ENCODE peak calls at places on chromosomes 1 and 21, in ten cellular contexts. One of them, this sample, is unnamed. For H3K36me3, the result is how much of the 10 kb centered on the place peaks cover.

GRCh38 chr1:12518956-12519707 is 98.9 kb downstream of the DHRS3 start:
- DNase-seq in fibroblast of lung: peak
- DNase-seq in K562: no peak
- DNase-seq in Caco-2: no peak
- DNase-seq in psoas muscle: peak
- DNase-seq in H7: peak
- DNase-seq in IMR-90: peak
- DNase-seq in pancreas: no peak
- DNase-seq in MM.1S: no peak
- DNase-seq in neuronal stem cell: no peak
- DNase-seq in this sample: no peak

GRCh38 chr1:184768467-184768866 is 13.8 kb upstream of the EDEM3 start:
- DNase-seq in H7: no peak
- DNase-seq in fibroblast of lung: no peak
- DNase-seq in neuronal stem cell: no peak
- DNase-seq in pancreas: no peak
- DNase-seq in Caco-2: no peak
- DNase-seq in MM.1S: no peak
- DNase-seq in K562: peak
- DNase-seq in IMR-90: no peak
- DNase-seq in psoas muscle: no peak
- DNase-seq in this sample: no peak

GRCh38 chr1:51044199-51044598 is 57.8 kb upstream of the C1orf185 start:
- DNase-seq in fibroblast of lung: no peak
- DNase-seq in IMR-90: no peak
- DNase-seq in MM.1S: no peak
- DNase-seq in psoas muscle: no peak
- DNase-seq in neuronal stem cell: no peak
- DNase-seq in H7: no peak
- DNase-seq in pancreas: no peak
- DNase-seq in Caco-2: no peak
- DNase-seq in K562: no peak
- DNase-seq in this sample: no peak

GRCh38 chr1:198701766-198702539 is 63.1 kb downstream of the PTPRC start:
- DNase-seq in MM.1S: peak
- DNase-seq in fibroblast of lung: no peak
- DNase-seq in neuronal stem cell: no peak
- DNase-seq in IMR-90: no peak
- DNase-seq in K562: no peak
- DNase-seq in psoas muscle: no peak
- DNase-seq in Caco-2: no peak
- DNase-seq in H7: peak
- DNase-seq in pancreas: no peak
- DNase-seq in this sample: no peak

GRCh38 chr21:14620152-14620551 is 74.0 kb upstream of the SAMSN1 start:
- DNase-seq in neuronal stem cell: no peak
- DNase-seq in psoas muscle: no peak
- DNase-seq in K562: no peak
- DNase-seq in H7: no peak
- DNase-seq in Caco-2: no peak
- DNase-seq in pancreas: no peak
- DNase-seq in fibroblast of lung: no peak
- DNase-seq in IMR-90: no peak
- DNase-seq in MM.1S: peak
- DNase-seq in this sample: no peak

GRCh38 chr1:7648761-7649384 is 122.2 kb upstream of the VAMP3 start:
- DNase-seq in pancreas: peak
- DNase-seq in neuronal stem cell: no peak
- DNase-seq in fibroblast of lung: no peak
- DNase-seq in MM.1S: no peak
- DNase-seq in IMR-90: peak
- DNase-seq in Caco-2: no peak
- DNase-seq in H7: no peak
- DNase-seq in K562: no peak
- DNase-seq in psoas muscle: peak
- DNase-seq in this sample: no peak

GRCh38 chr1:172746091-172746949 is 87.4 kb downstream of the FASLG start:
- DNase-seq in psoas muscle: no peak
- DNase-seq in MM.1S: peak
- DNase-seq in K562: no peak
- DNase-seq in pancreas: no peak
- DNase-seq in fibroblast of lung: peak
- DNase-seq in Caco-2: peak
- DNase-seq in neuronal stem cell: no peak
- DNase-seq in H7: no peak
- DNase-seq in IMR-90: peak
- DNase-seq in this sample: peak

GRCh38 chr1:77025599-77025998 is 158.3 kb downstream of the ST6GALNAC5 start:
- DNase-seq in neuronal stem cell: no peak
- DNase-seq in pancreas: no peak
- DNase-seq in Caco-2: no peak
- DNase-seq in H7: no peak
- DNase-seq in psoas muscle: no peak
- DNase-seq in K562: no peak
- DNase-seq in fibroblast of lung: no peak
- DNase-seq in MM.1S: no peak
- DNase-seq in IMR-90: no peak
- DNase-seq in this sample: no peak

GRCh38 chr1:207004931-207005830 is 27.4 kb downstream of the C1orf116 start:
- DNase-seq in pancreas: no peak
- DNase-seq in psoas muscle: no peak
- DNase-seq in K562: peak
- DNase-seq in IMR-90: peak
- DNase-seq in fibroblast of lung: peak
- DNase-seq in Caco-2: peak
- DNase-seq in neuronal stem cell: peak
- DNase-seq in MM.1S: peak
- DNase-seq in H7: peak
- DNase-seq in this sample: peak

GRCh38 chr21:46645840-46646239 is 10.4 kb downstream of the PRMT2 start:
- DNase-seq in IMR-90: no peak
- DNase-seq in psoas muscle: no peak
- DNase-seq in Caco-2: no peak
- DNase-seq in H7: no peak
- DNase-seq in MM.1S: no peak
- DNase-seq in neuronal stem cell: no peak
- DNase-seq in fibroblast of lung: no peak
- DNase-seq in K562: no peak
- DNase-seq in pancreas: peak
- DNase-seq in this sample: no peak
- H3K36me3 ChIP-seq in IMR-90: half or more
- H3K36me3 ChIP-seq in psoas muscle: under half
- H3K36me3 ChIP-seq in Caco-2: under half
- H3K36me3 ChIP-seq in H7: under half
- H3K36me3 ChIP-seq in MM.1S: under half
- H3K36me3 ChIP-seq in neuronal stem cell: half or more
- H3K36me3 ChIP-seq in fibroblast of lung: under half
- H3K36me3 ChIP-seq in K562: half or more
- H3K36me3 ChIP-seq in pancreas: half or more
- H3K36me3 ChIP-seq in this sample: half or more

GRCh38 chr1:89555550-89555949 is 30.9 kb downstream of the LRRC8B start:
- DNase-seq in neuronal stem cell: no peak
- DNase-seq in fibroblast of lung: no peak
- DNase-seq in K562: no peak
- DNase-seq in psoas muscle: no peak
- DNase-seq in MM.1S: no peak
- DNase-seq in H7: no peak
- DNase-seq in IMR-90: no peak
- DNase-seq in pancreas: no peak
- DNase-seq in Caco-2: no peak
- DNase-seq in this sample: no peak
- H3K36me3 ChIP-seq in neuronal stem cell: under half
- H3K36me3 ChIP-seq in fibroblast of lung: under half
- H3K36me3 ChIP-seq in K562: half or more
- H3K36me3 ChIP-seq in psoas muscle: under half
- H3K36me3 ChIP-seq in MM.1S: under half
- H3K36me3 ChIP-seq in H7: under half
- H3K36me3 ChIP-seq in IMR-90: under half
- H3K36me3 ChIP-seq in pancreas: under half
- H3K36me3 ChIP-seq in Caco-2: under half
- H3K36me3 ChIP-seq in this sample: under half

DNA sequence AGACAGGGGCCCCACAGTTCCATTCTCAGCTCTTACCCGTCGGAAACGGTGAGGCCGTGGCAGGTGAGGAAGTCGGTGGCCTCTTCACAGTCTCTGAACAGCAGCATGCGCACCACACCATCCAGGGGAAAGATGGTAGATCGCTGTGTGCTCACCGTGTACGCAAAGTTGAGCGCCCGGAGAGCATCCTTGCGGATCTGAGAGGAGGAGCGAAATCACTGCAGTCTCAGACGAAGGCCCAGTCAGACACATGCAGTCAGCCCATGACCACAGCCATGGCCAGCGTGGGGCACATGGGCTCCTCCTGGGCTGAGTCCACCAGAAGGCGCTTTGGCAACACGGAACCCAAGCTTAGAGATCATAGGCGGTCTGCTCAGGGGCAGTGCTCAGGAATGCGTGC is 18.5 kb downstream of the MCM3AP start:
- DNase-seq in psoas muscle: no peak
- DNase-seq in pancreas: no peak
- DNase-seq in neuronal stem cell: no peak
- DNase-seq in IMR-90: no peak
- DNase-seq in Caco-2: no peak
- DNase-seq in fibroblast of lung: no peak
- DNase-seq in MM.1S: no peak
- DNase-seq in K562: no peak
- DNase-seq in H7: no peak
- DNase-seq in this sample: no peak
- H3K36me3 ChIP-seq in psoas muscle: under half
- H3K36me3 ChIP-seq in pancreas: half or more
- H3K36me3 ChIP-seq in neuronal stem cell: half or more
- H3K36me3 ChIP-seq in IMR-90: half or more
- H3K36me3 ChIP-seq in Caco-2: under half
- H3K36me3 ChIP-seq in fibroblast of lung: under half
- H3K36me3 ChIP-seq in MM.1S: under half
- H3K36me3 ChIP-seq in K562: half or more
- H3K36me3 ChIP-seq in H7: under half
- H3K36me3 ChIP-seq in this sample: under half

DNA sequence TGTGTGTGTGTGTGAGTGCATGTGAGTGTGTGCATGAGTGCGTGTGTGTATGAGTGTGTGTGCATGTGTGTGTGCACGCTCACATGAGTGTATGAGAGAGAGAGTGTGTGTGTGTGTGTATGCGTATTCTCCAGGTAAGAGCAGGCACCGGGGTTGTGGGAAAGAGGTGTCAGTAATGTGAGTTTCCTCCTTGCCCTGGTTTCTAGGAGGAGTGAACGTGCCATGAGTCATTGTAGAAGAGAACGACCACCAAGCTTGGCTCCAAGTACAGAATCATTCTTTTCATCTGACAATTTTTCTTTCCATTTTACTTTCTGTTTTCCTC is 79.1 kb downstream of the POFUT2 start:
- DNase-seq in IMR-90: peak
- DNase-seq in H7: no peak
- DNase-seq in Caco-2: no peak
- DNase-seq in K562: no peak
- DNase-seq in fibroblast of lung: peak
- DNase-seq in psoas muscle: no peak
- DNase-seq in neuronal stem cell: no peak
- DNase-seq in MM.1S: no peak
- DNase-seq in pancreas: no peak
- DNase-seq in this sample: no peak
- H3K36me3 ChIP-seq in IMR-90: half or more
- H3K36me3 ChIP-seq in H7: under half
- H3K36me3 ChIP-seq in Caco-2: under half
- H3K36me3 ChIP-seq in K562: under half
- H3K36me3 ChIP-seq in fibroblast of lung: under half
- H3K36me3 ChIP-seq in psoas muscle: under half
- H3K36me3 ChIP-seq in neuronal stem cell: under half
- H3K36me3 ChIP-seq in MM.1S: under half
- H3K36me3 ChIP-seq in pancreas: under half
- H3K36me3 ChIP-seq in this sample: under half

DNA sequence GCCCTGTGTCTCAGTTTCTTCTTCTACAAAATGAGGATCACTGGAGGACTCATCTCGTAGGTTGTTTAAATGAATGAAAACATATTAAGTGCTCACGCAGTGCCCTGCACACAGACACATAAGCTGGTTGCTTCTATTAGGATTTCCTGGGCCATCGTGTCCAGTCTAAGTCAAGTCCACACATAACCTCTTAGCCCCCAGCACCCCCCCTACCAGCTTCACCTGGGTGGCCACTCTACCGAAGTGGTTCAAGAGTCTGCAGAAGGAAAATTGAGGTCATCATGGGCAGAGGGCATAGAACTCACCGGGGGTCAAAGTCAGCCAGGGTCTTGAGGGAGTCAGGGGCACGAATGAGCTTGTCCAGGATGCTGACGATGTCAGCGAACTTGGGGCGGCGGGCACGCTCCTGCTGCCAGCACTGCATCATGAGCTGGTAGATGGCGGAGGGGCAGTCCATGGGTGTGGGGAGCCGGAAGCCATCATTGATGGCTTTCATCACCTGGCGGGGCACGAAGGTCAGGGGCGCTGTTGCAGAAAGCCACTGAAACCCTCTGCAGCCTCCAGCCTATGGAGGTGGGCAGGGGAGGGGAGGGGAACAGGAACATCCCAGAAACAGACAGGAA is 25.8 kb downstream of the EPHA2 start:
- DNase-seq in pancreas: peak
- DNase-seq in fibroblast of lung: no peak
- DNase-seq in K562: no peak
- DNase-seq in IMR-90: no peak
- DNase-seq in H7: peak
- DNase-seq in Caco-2: no peak
- DNase-seq in neuronal stem cell: no peak
- DNase-seq in MM.1S: no peak
- DNase-seq in psoas muscle: no peak
- DNase-seq in this sample: no peak
- H3K36me3 ChIP-seq in pancreas: half or more
- H3K36me3 ChIP-seq in fibroblast of lung: half or more
- H3K36me3 ChIP-seq in K562: under half
- H3K36me3 ChIP-seq in IMR-90: half or more
- H3K36me3 ChIP-seq in H7: under half
- H3K36me3 ChIP-seq in Caco-2: under half
- H3K36me3 ChIP-seq in neuronal stem cell: half or more
- H3K36me3 ChIP-seq in MM.1S: under half
- H3K36me3 ChIP-seq in psoas muscle: under half
- H3K36me3 ChIP-seq in this sample: under half

DNA sequence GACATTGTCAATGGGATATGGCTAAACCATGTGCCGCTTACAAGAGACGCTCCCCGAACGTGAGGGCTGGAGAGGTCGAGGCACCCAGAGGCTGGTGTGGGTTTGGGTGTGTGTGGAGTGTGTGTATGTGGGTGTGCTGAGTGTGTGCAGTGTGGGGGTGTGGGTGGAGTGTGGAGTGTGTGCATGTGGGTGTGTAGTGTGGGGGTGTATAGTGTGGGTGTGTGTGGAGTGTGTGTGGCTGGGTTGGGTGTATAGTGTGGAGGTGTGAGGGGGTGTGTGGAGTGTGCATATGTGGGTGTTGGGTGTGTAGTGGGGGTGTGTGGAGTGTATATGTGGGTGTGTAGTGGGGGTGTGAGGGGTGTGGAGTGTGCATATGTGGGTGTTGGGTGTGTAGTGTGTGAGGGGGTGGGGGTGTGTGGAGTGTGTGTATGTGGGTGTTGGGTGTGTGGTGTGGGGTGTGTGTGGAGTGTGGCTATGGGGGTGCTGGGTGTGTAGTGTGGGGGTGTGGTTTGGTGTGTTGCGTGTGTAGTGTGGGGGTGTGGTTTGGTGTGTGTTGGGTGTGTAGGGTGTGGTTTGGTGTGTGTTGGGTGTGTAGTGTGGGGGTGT is 42.2 kb downstream of the SLC19A1 start:
- DNase-seq in pancreas: peak
- DNase-seq in psoas muscle: peak
- DNase-seq in K562: peak
- DNase-seq in neuronal stem cell: no peak
- DNase-seq in IMR-90: no peak
- DNase-seq in MM.1S: no peak
- DNase-seq in H7: no peak
- DNase-seq in fibroblast of lung: no peak
- DNase-seq in Caco-2: no peak
- DNase-seq in this sample: no peak
- H3K36me3 ChIP-seq in pancreas: under half
- H3K36me3 ChIP-seq in psoas muscle: under half
- H3K36me3 ChIP-seq in K562: under half
- H3K36me3 ChIP-seq in neuronal stem cell: under half
- H3K36me3 ChIP-seq in IMR-90: half or more
- H3K36me3 ChIP-seq in MM.1S: under half
- H3K36me3 ChIP-seq in H7: under half
- H3K36me3 ChIP-seq in fibroblast of lung: under half
- H3K36me3 ChIP-seq in Caco-2: under half
- H3K36me3 ChIP-seq in this sample: under half

This sample was measured in CD8-positive, alpha-beta T cell.